ENCODE peak calls at places on chromosome X, in nine cellular contexts. P is OCI-LY7, M is esophagus squamous epithelium, G is fibroblast of lung, U is fibroblast of pulmonary artery, J is lung, B is tibial nerve, C is pancreas, K is upper lobe of left lung. V is an unnamed sample.

GRCh38 chrX:19611636-19612376 is 96.5 kb upstream of the MAP3K15 start:
- DNase-seq in P (peak), M (no peak), G (no peak), U (no peak), J (no peak), B (no peak), C (no peak), K (no peak), V (no peak)

GRCh38 chrX:130974323-130974722 is 71.3 kb upstream of the ENOX2 start:
- DNase-seq in P (no peak), M (no peak), G (peak), U (no peak), J (no peak), B (no peak), C (no peak), K (no peak), V (peak)

GRCh38 chrX:50941638-50942037 is 31.1 kb downstream of the BMP15 start:
- DNase-seq in P (peak), M (no peak), G (no peak), U (no peak), J (no peak), B (no peak), C (no peak), K (no peak), V (no peak)

GRCh38 chrX:20373063-20373462 is 106.4 kb upstream of the RPS6KA3 start:
- DNase-seq in P (no peak), M (no peak), G (no peak), U (no peak), J (no peak), B (no peak), C (no peak), K (no peak), V (no peak)

GRCh38 chrX:130770615-130771014 is 132.4 kb downstream of the ENOX2 start:
- DNase-seq in P (no peak), M (no peak), G (peak), U (peak), J (no peak), B (no peak), C (no peak), K (no peak), V (peak)

GRCh38 chrX:50081282-50081955 is 119.4 kb downstream of the AKAP4 start:
- DNase-seq in P (no peak), M (no peak), G (peak), U (peak), J (peak), B (no peak), C (no peak), K (peak), V (no peak)

GRCh38 chrX:1528186-1528883 is 8.7 kb downstream of the P2RY8 start:
- DNase-seq in P (no peak), M (no peak), G (no peak), U (no peak), J (no peak), B (no peak), C (no peak), K (no peak), V (no peak)

GRCh38 chrX:53089224-53089842 is 4.6 kb upstream of the KANTR start:
- DNase-seq in P (peak), M (no peak), G (peak), U (peak), J (no peak), B (peak), C (peak), K (peak), V (peak)

GRCh38 chrX:15747626-15748173 is 9.6 kb downstream of the CA5B start:
- DNase-seq in P (no peak), M (no peak), G (no peak), U (no peak), J (no peak), B (no peak), C (no peak), K (no peak), V (no peak)

GRCh38 chrX:48475295-48475694 is 704 bp upstream of the FTSJ1 start:
- DNase-seq in P (peak), M (no peak), G (no peak), U (no peak), J (no peak), B (no peak), C (no peak), K (no peak), V (no peak)

GRCh38 chrX:151386838-151387459 is 10.1 kb upstream of the VMA21 start:
- DNase-seq in P (no peak), M (no peak), G (no peak), U (no peak), J (no peak), B (no peak), C (no peak), K (no peak), V (no peak)

GRCh38 chrX:77918568-77918967 is 8.1 kb downstream of the ATP7A start:
- DNase-seq in P (no peak), M (no peak), G (peak), U (peak), J (no peak), B (no peak), C (no peak), K (no peak), V (no peak)

GRCh38 chrX:25083661-25084060 is 67.9 kb upstream of the ARX start:
- DNase-seq in P (no peak), M (no peak), G (no peak), U (no peak), J (no peak), B (no peak), C (no peak), K (no peak), V (no peak)

GRCh38 chrX:274904-275475 is 6.2 kb upstream of the PLCXD1 start:
- DNase-seq in P (no peak), M (no peak), G (no peak), U (no peak), J (no peak), B (no peak), C (no peak), K (peak), V (no peak)

GRCh38 chrX:13906103-13906502 is 89.2 kb upstream of the GPM6B start:
- DNase-seq in P (no peak), M (no peak), G (peak), U (peak), J (no peak), B (no peak), C (no peak), K (no peak), V (no peak)

GRCh38 chrX:34658316-34658715 is 1.2 kb upstream of the TMEM47 start:
- DNase-seq in P (no peak), M (no peak), G (peak), U (peak), J (no peak), B (no peak), C (no peak), K (no peak), V (no peak)

GRCh38 chrX:12753366-12753765 is 37.8 kb upstream of the PRPS2 start:
- DNase-seq in P (no peak), M (no peak), G (no peak), U (no peak), J (no peak), B (no peak), C (no peak), K (no peak), V (no peak)

GRCh38 chrX:117645639-117646038 is 471.0 kb downstream of the KLHL13 start:
- DNase-seq in P (no peak), M (no peak), G (no peak), U (no peak), J (no peak), B (no peak), C (no peak), K (no peak), V (no peak)

GRCh38 chrX:75276666-75277065 is 2.8 kb downstream of the UPRT start:
- DNase-seq in P (no peak), M (no peak), G (no peak), U (no peak), J (no peak), B (no peak), C (no peak), K (no peak), V (no peak)

GRCh38 chrX:39564751-39565150 is 533.0 kb downstream of the BCOR start:
- DNase-seq in P (no peak), M (no peak), G (no peak), U (no peak), J (no peak), B (no peak), C (no peak), K (no peak), V (no peak)

GRCh38 chrX:74505437-74505836 is 84.1 kb downstream of the SLC16A2 start:
- DNase-seq in P (no peak), M (no peak), G (no peak), U (no peak), J (no peak), B (no peak), C (no peak), K (no peak), V (no peak)

GRCh38 chrX:140572724-140573123 is 67.9 kb upstream of the SOX3 start:
- DNase-seq in P (peak), M (no peak), G (peak), U (peak), J (peak), B (peak), C (peak), K (peak), V (peak)

GRCh38 chrX:108199691-108200090 is 108.1 kb downstream of the ATG4A start:
- DNase-seq in P (peak), M (no peak), G (peak), U (peak), J (no peak), B (peak), C (no peak), K (peak), V (no peak)
- TF ChIP-seq CTCF in P (peak), M (peak), G (peak), U (peak), J (peak), B (peak), C (no peak), K (peak), V (peak)

GRCh38 chrX:134180566-134180965 is 56.4 kb upstream of the CCDC160 start:
- DNase-seq in P (no peak), M (no peak), G (no peak), U (no peak), J (no peak), B (no peak), C (no peak), K (no peak), V (no peak)
- H3K4me3 ChIP-seq in P (no peak), M (no peak), G (no peak), U (no peak), J (no peak), B (no peak), C (no peak), K (no peak), V (no peak)

DNA sequence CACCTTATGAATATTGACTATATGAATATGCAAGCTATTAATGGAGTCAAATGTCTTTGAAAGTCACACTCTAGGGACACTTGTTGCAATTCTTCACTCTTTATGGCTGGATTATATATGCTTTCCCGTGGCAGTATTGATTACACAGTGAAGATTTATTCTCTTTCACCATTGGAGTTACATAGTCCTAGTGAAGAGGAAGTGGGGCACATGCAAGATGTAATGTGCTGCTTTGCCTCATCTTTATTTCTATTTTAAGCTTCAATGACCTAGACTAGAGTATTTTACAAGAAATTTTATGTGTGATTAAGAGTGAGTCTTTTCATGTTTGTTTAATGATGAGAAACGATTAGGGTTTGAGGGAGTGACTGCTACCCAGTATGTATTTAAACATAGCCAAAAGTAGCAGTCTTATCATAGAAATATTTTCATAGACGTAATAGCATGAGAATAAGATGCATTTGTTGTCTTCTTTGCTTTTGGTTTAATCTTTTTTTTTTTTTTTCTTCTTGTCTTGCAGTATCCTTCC is 30.8 kb downstream of the DIAPH2 start:
- DNase-seq in P (no peak), M (no peak), G (peak), U (peak), J (no peak), B (no peak), C (no peak), K (no peak), V (no peak)
- TF ChIP-seq CTCF in P (no peak), M (no peak), G (no peak), U (no peak), J (no peak), B (no peak), C (no peak), K (no peak), V (no peak)

DNA sequence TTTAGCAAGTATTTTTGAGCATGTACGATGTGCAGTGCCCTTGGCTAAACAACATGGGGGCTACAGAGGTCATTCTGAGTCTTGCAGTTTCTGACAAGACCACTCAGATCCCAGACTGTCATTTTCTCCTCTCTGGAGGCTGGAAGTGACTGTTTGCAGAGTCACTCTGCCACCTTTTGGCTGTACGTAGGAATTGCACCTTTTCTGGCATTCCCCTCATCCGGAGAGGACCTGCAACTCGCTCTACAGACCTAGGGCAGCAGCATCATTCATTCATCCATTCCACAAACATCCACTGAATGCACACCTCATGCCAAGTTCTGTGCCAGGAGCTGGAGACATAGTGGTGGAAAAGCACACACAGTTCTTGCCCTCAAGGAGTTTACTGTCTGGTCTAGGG is 160.4 kb upstream of the GPR101 start:
- DNase-seq in P (peak), M (no peak), G (peak), U (peak), J (no peak), B (no peak), C (peak), K (no peak), V (peak)
- H3K4me3 ChIP-seq in P (no peak), M (no peak), G (no peak), U (no peak), J (no peak), B (no peak), C (no peak), K (no peak), V (no peak)

GRCh38 chrX:22087158-22087557 is 55.0 kb downstream of the PHEX start:
- DNase-seq in P (no peak), M (no peak), G (no peak), U (no peak), J (no peak), B (no peak), C (no peak), K (no peak), V (no peak)

GRCh38 chrX:22085969-22086368 is 53.8 kb downstream of the PHEX start:
- DNase-seq in P (no peak), M (no peak), G (no peak), U (no peak), J (no peak), B (no peak), C (no peak), K (no peak), V (no peak)

GRCh38 chrX:22090181-22090580 is 58.1 kb downstream of the PHEX start:
- DNase-seq in P (no peak), M (no peak), G (peak), U (peak), J (no peak), B (no peak), C (no peak), K (no peak), V (no peak)

GRCh38 chrX:22093550-22093949 is 61.4 kb downstream of the PHEX start:
- DNase-seq in P (no peak), M (no peak), G (no peak), U (peak), J (no peak), B (no peak), C (no peak), K (no peak), V (no peak)

GRCh38 chrX:22088326-22088725 is 56.2 kb downstream of the PHEX start:
- DNase-seq in P (no peak), M (no peak), G (no peak), U (no peak), J (no peak), B (no peak), C (no peak), K (no peak), V (no peak)
- TF ChIP-seq CTCF in P (no peak), M (no peak), G (no peak), U (no peak), J (no peak), B (no peak), C (no peak), K (no peak), V (no peak)

DNA sequence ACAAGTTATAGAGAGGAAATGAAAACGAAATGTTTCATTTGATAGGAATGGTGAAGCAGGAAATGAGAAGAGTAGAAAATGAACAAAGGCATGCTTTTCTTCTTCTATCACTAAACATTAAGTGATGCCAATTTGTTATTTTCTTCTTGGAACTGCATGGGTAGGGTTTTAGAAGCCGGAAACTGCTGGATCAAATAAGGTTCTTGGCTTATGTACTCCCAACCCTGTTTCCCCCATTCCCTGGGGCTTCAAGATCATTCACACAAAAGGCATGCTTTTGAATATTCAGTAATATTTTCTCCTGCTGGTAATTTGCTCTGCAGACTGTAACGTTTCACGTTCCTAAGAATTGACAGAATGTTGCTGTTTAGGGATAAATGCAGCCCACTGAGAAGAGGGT is 224.1 kb downstream of the NLGN4X start:
- DNase-seq in P (no peak), M (no peak), G (no peak), U (no peak), J (no peak), B (no peak), C (no peak), K (no peak), V (no peak)
- H3K4me3 ChIP-seq in P (no peak), M (no peak), G (no peak), U (no peak), J (no peak), B (no peak), C (no peak), K (no peak), V (no peak)

DNA sequence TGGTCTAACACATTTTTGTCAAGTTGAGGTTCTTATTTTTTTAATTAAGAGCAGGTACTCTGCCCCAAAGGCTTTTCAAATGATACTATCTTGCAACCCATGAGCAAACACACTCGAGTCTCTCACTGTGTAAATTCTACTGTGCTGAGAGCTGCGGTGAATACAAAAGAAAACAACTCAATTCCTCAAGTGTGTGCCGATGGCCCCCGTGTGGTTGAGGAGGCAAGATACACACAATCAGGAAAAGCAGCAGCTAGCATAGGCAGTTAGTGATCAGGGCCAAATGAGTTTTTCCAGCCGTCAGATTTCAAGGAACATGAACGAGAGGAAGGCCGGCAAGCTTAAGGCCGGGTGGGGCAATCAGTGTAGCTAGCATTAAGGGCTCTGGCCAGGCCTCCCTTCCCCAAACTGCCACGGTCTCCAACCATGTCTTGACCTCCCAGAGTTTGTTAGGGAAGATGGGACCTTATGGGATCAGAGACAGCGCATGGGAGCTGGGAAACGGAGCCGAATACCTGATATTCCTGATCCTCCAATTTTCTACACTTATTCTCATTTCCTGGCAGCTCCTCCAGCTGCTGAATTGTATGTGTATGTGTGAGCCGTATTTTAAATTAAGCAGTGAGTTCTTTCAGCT is 59.7 kb downstream of the RTL9 start:
- DNase-seq in P (no peak), M (no peak), G (peak), U (peak), J (peak), B (peak), C (no peak), K (peak), V (peak)
- TF ChIP-seq CTCF in P (no peak), M (peak), G (peak), U (peak), J (no peak), B (peak), C (peak), K (peak), V (peak)

DNA sequence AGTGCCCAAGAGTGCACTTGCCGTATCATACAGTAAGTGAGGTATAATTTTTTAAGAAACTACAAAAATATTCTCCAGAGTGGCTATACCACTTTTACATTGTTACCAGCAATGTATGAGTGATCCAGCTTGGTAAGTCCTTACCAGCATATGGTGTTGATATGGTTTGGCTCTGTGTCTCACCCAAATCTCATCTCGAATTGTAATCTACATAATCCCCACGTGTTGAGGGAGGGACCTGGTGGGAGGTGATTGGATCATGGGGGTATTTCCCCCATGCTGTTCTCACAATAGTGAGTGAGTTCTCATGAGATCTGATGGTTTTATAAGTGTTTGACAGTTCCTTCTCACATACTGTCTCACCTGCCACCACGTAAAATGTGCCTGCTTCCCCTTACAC is 44.8 kb downstream of the RBMX start:
- DNase-seq in P (no peak), M (no peak), G (no peak), U (no peak), J (no peak), B (no peak), C (no peak), K (no peak), V (no peak)
- H3K4me3 ChIP-seq in P (no peak), M (no peak), G (no peak), U (no peak), J (no peak), B (no peak), C (no peak), K (no peak), V (no peak)

DNA sequence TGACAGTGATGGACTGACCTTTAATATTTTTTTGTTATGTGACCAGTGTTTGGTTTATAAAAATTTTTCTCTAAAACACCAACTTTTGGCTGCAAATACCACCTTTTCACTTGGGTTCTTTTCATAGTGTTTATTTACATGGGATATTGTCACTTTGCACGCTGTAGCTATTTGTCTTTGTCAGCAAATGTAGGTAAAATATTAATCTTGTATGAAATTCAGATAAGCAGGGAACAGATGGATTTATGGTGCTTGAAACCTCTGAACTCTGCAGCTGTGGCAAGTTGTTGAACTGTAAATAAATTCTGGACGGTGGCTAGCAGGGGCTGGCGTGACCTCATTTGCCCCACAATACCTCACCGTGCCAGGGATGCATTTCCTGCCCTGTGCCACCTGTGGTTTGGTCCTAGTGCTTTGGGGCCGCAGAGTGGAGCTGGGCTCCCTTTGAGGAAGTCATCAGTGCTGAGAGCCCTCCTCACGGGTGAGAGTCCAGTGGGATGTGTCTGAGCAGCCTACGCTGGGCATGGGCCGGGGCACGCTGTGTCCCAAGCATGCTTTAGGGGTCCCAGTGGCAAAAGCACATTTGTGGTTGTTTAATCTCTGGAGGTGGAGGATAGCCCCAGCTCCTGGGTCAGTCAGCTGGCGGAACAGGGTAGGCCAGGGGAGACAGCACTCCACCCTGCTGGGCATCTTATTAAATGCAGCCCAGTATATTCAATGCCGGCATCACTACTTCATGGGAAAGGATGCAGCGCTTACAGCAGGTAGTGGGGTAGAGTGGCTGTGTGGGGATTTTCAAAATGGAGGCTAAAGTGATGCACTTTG is 108.6 kb downstream of the TBL1X start:
- DNase-seq in P (no peak), M (no peak), G (no peak), U (no peak), J (no peak), B (no peak), C (peak), K (no peak), V (no peak)
- TF ChIP-seq CTCF in P (no peak), M (no peak), G (no peak), U (no peak), J (no peak), B (no peak), C (no peak), K (no peak), V (no peak)